ENCODE peak calls at places on chromosomes 2 and 18, in nine cellular contexts. V, P, U, W, C, J, R, M and Y are unnamed samples.

GRCh38 chr2:30631051-30631671 is 176.1 kb downstream of the CAPN13 start:
- DNase-seq in V (no peak), U (no peak), R (no peak), M (no peak), W (no peak), C (no peak), P (no peak), J (peak), Y (peak)

GRCh38 chr2:136381722-136382633 is 264.0 kb upstream of the CXCR4 start:
- DNase-seq in W (no peak), P (no peak), V (peak), M (peak), R (no peak), U (no peak), C (no peak), J (no peak), Y (peak)

GRCh38 chr2:15177103-15177502 is 384.0 kb downstream of the NBAS start:
- DNase-seq in J (peak), M (peak), R (no peak), W (no peak), C (no peak), V (peak), U (no peak), P (no peak), Y (peak)

GRCh38 chr2:24382363-24383021 is 22.2 kb upstream of the ITSN2 start:
- DNase-seq in P (peak), W (peak), C (peak), M (peak), V (peak), J (peak), R (no peak), U (peak), Y (peak)

GRCh38 chr2:140023291-140023690 is 1243.1 kb upstream of the NXPH2 start:
- DNase-seq in V (no peak), R (no peak), J (no peak), M (no peak), W (no peak), C (no peak), U (no peak), P (no peak), Y (no peak)

GRCh38 chr2:15588329-15588919 is 3.2 kb upstream of the DDX1 start:
- DNase-seq in U (peak), V (peak), R (peak), W (peak), P (peak), J (peak), C (peak), M (peak), Y (peak)

GRCh38 chr18:1663879-1664705 is 759.4 kb downstream of the ADCYAP1 start:
- DNase-seq in P (no peak), M (peak), R (no peak), J (peak), W (peak), V (peak), C (peak), U (peak), Y (peak)

GRCh38 chr2:217936952-217937351 is 65.8 kb downstream of the TNS1 start:
- DNase-seq in V (no peak), J (no peak), P (no peak), R (no peak), C (no peak), W (no peak), M (no peak), U (no peak), Y (no peak)

GRCh38 chr2:46132996-46133395 is 164.2 kb upstream of the EPAS1 start:
- DNase-seq in C (no peak), R (no peak), J (no peak), M (no peak), P (no peak), W (no peak), V (no peak), U (no peak), Y (no peak)